ENCODE peak calls at places on chromosomes 7 and 10, in eight cellular contexts. One of them, this sample, is unnamed.

GRCh38 chr10:18340496-18341051 is 200.3 kb downstream of the CACNB2 start:
- DNase-seq in OCI-LY7: no peak
- DNase-seq in SK-N-SH: no peak
- DNase-seq in PC-3: no peak
- DNase-seq in HCT116: no peak
- DNase-seq in neural progenitor cell: peak; percentile 3
- DNase-seq in hepatocyte: no peak
- DNase-seq in GM23338: peak; percentile 18
- DNase-seq in this sample: no peak

GRCh38 chr10:66639351-66639750 is 286.5 kb upstream of the LRRTM3 start:
- DNase-seq in GM23338: no peak
- DNase-seq in OCI-LY7: no peak
- DNase-seq in SK-N-SH: no peak
- DNase-seq in neural progenitor cell: no peak
- DNase-seq in HCT116: no peak
- DNase-seq in hepatocyte: no peak
- DNase-seq in PC-3: peak; percentile 69
- DNase-seq in this sample: no peak

GRCh38 chr7:73610105-73610504 is 14.2 kb downstream of the MLXIPL start:
- DNase-seq in GM23338: no peak
- DNase-seq in SK-N-SH: no peak
- DNase-seq in HCT116: no peak
- DNase-seq in hepatocyte: no peak
- DNase-seq in neural progenitor cell: no peak
- DNase-seq in PC-3: no peak
- DNase-seq in OCI-LY7: no peak
- DNase-seq in this sample: no peak

GRCh38 chr10:6973904-6974303 is 393.8 kb upstream of the PRKCQ start:
- DNase-seq in neural progenitor cell: no peak
- DNase-seq in PC-3: no peak
- DNase-seq in HCT116: no peak
- DNase-seq in OCI-LY7: no peak
- DNase-seq in SK-N-SH: no peak
- DNase-seq in GM23338: no peak
- DNase-seq in hepatocyte: no peak
- DNase-seq in this sample: no peak

GRCh38 chr7:18489624-18490023 is 5.9 kb upstream of the HDAC9 start:
- DNase-seq in HCT116: no peak
- DNase-seq in PC-3: no peak
- DNase-seq in hepatocyte: no peak
- DNase-seq in SK-N-SH: no peak
- DNase-seq in neural progenitor cell: no peak
- DNase-seq in GM23338: no peak
- DNase-seq in OCI-LY7: no peak
- DNase-seq in this sample: no peak

GRCh38 chr10:129417164-129417563 is 49.9 kb upstream of the MGMT start:
- DNase-seq in neural progenitor cell: no peak
- DNase-seq in OCI-LY7: no peak
- DNase-seq in GM23338: no peak
- DNase-seq in SK-N-SH: no peak
- DNase-seq in PC-3: no peak
- DNase-seq in hepatocyte: no peak
- DNase-seq in HCT116: no peak
- DNase-seq in this sample: no peak

GRCh38 chr7:156015237-156016020 is 203.2 kb upstream of the SHH start:
- DNase-seq in HCT116: no peak
- DNase-seq in PC-3: no peak
- DNase-seq in hepatocyte: no peak
- DNase-seq in neural progenitor cell: no peak
- DNase-seq in GM23338: no peak
- DNase-seq in OCI-LY7: no peak
- DNase-seq in SK-N-SH: no peak
- DNase-seq in this sample: no peak

GRCh38 chr10:13686331-13686752 is 99.6 kb downstream of the PRPF18 start:
- DNase-seq in neural progenitor cell: no peak
- DNase-seq in hepatocyte: no peak
- DNase-seq in GM23338: no peak
- DNase-seq in SK-N-SH: peak; percentile 27
- DNase-seq in OCI-LY7: no peak
- DNase-seq in PC-3: no peak
- DNase-seq in HCT116: no peak
- DNase-seq in this sample: no peak

GRCh38 chr10:78543749-78544446 is 510.2 kb downstream of the RPS24 start:
- DNase-seq in SK-N-SH: no peak
- DNase-seq in neural progenitor cell: peak; percentile 38
- DNase-seq in HCT116: no peak
- DNase-seq in OCI-LY7: no peak
- DNase-seq in PC-3: no peak
- DNase-seq in GM23338: no peak
- DNase-seq in hepatocyte: peak; percentile 64
- DNase-seq in this sample: no peak

GRCh38 chr7:22589641-22590141 is 89.7 kb upstream of the STEAP1B start:
- DNase-seq in hepatocyte: no peak
- DNase-seq in PC-3: peak; percentile 79
- DNase-seq in OCI-LY7: no peak
- DNase-seq in SK-N-SH: no peak
- DNase-seq in neural progenitor cell: peak; percentile 25
- DNase-seq in GM23338: peak; percentile 34
- DNase-seq in HCT116: no peak
- DNase-seq in this sample: no peak

GRCh38 chr10:30454744-30455498 is 20.9 kb downstream of the MAP3K8 start:
- DNase-seq in GM23338: no peak
- DNase-seq in neural progenitor cell: no peak
- DNase-seq in PC-3: no peak
- DNase-seq in OCI-LY7: no peak
- DNase-seq in HCT116: no peak
- DNase-seq in SK-N-SH: no peak
- DNase-seq in hepatocyte: peak; percentile 28
- DNase-seq in this sample: no peak

GRCh38 chr7:129073204-129073603 is 18.3 kb upstream of the TNPO3 start:
- DNase-seq in OCI-LY7: no peak
- DNase-seq in PC-3: no peak
- DNase-seq in GM23338: no peak
- DNase-seq in SK-N-SH: no peak
- DNase-seq in HCT116: no peak
- DNase-seq in hepatocyte: no peak
- DNase-seq in neural progenitor cell: no peak
- DNase-seq in this sample: no peak

GRCh38 chr7:94540428-94540827 is 30.8 kb downstream of the CASD1 start:
- DNase-seq in hepatocyte: no peak
- DNase-seq in HCT116: no peak
- DNase-seq in GM23338: no peak
- DNase-seq in neural progenitor cell: no peak
- DNase-seq in SK-N-SH: no peak
- DNase-seq in PC-3: no peak
- DNase-seq in OCI-LY7: no peak
- DNase-seq in this sample: no peak

GRCh38 chr10:28400176-28400575 is 97.3 kb upstream of the MPP7 start:
- DNase-seq in OCI-LY7: no peak
- DNase-seq in PC-3: no peak
- DNase-seq in hepatocyte: no peak
- DNase-seq in HCT116: no peak
- DNase-seq in SK-N-SH: no peak
- DNase-seq in GM23338: no peak
- DNase-seq in neural progenitor cell: no peak
- DNase-seq in this sample: no peak

GRCh38 chr10:93915603-93916002 is 21.8 kb downstream of the SLC35G1 start:
- DNase-seq in GM23338: peak; percentile 84
- DNase-seq in neural progenitor cell: peak; percentile 42
- DNase-seq in hepatocyte: no peak
- DNase-seq in SK-N-SH: no peak
- DNase-seq in HCT116: no peak
- DNase-seq in PC-3: no peak
- DNase-seq in OCI-LY7: no peak
- DNase-seq in this sample: no peak

GRCh38 chr10:107546239-107546638 is 381.7 kb upstream of the SORCS1 start:
- DNase-seq in neural progenitor cell: no peak
- DNase-seq in HCT116: no peak
- DNase-seq in PC-3: peak; percentile 89
- DNase-seq in OCI-LY7: no peak
- DNase-seq in SK-N-SH: peak; percentile 56
- DNase-seq in GM23338: no peak
- DNase-seq in hepatocyte: no peak
- DNase-seq in this sample: no peak

GRCh38 chr7:140348161-140348849 is 50.0 kb downstream of the SLC37A3 start:
- DNase-seq in PC-3: no peak
- DNase-seq in GM23338: no peak
- DNase-seq in hepatocyte: no peak
- DNase-seq in OCI-LY7: no peak
- DNase-seq in neural progenitor cell: no peak
- DNase-seq in HCT116: no peak
- DNase-seq in SK-N-SH: no peak
- DNase-seq in this sample: no peak

GRCh38 chr7:47232751-47233412 is 349.0 kb downstream of the TNS3 start:
- DNase-seq in hepatocyte: no peak
- DNase-seq in neural progenitor cell: no peak
- DNase-seq in OCI-LY7: peak; percentile 14
- DNase-seq in GM23338: no peak
- DNase-seq in SK-N-SH: no peak
- DNase-seq in PC-3: peak; percentile 34
- DNase-seq in HCT116: no peak
- DNase-seq in this sample: no peak

GRCh38 chr10:69974551-69975155 is 78.0 kb upstream of the MACROH2A2 start:
- DNase-seq in SK-N-SH: peak; percentile 73
- DNase-seq in hepatocyte: peak; percentile 56
- DNase-seq in PC-3: no peak
- DNase-seq in HCT116: no peak
- DNase-seq in OCI-LY7: no peak
- DNase-seq in neural progenitor cell: no peak
- DNase-seq in GM23338: no peak
- DNase-seq in this sample: no peak

GRCh38 chr7:36637417-36637816 is 86.9 kb downstream of the AOAH start:
- DNase-seq in SK-N-SH: no peak
- DNase-seq in hepatocyte: no peak
- DNase-seq in GM23338: no peak
- DNase-seq in neural progenitor cell: no peak
- DNase-seq in OCI-LY7: no peak
- DNase-seq in HCT116: no peak
- DNase-seq in PC-3: no peak
- DNase-seq in this sample: no peak

GRCh38 chr7:129095258-129095657 is 40.3 kb upstream of the TNPO3 start:
- DNase-seq in hepatocyte: no peak
- DNase-seq in OCI-LY7: peak; percentile 92
- DNase-seq in neural progenitor cell: no peak
- DNase-seq in SK-N-SH: no peak
- DNase-seq in HCT116: no peak
- DNase-seq in GM23338: no peak
- DNase-seq in PC-3: no peak
- DNase-seq in this sample: peak; percentile 98

GRCh38 chr10:58859541-58859940 is 316.9 kb upstream of the PHYHIPL start:
- DNase-seq in hepatocyte: no peak
- DNase-seq in neural progenitor cell: no peak
- DNase-seq in GM23338: no peak
- DNase-seq in PC-3: no peak
- DNase-seq in SK-N-SH: no peak
- DNase-seq in HCT116: no peak
- DNase-seq in OCI-LY7: no peak
- DNase-seq in this sample: no peak

GRCh38 chr7:136998495-136998894 is 130.0 kb downstream of the CHRM2 start:
- DNase-seq in GM23338: no peak
- DNase-seq in neural progenitor cell: no peak
- DNase-seq in HCT116: no peak
- DNase-seq in SK-N-SH: no peak
- DNase-seq in OCI-LY7: no peak
- DNase-seq in hepatocyte: no peak
- DNase-seq in PC-3: peak; percentile 72
- DNase-seq in this sample: no peak

GRCh38 chr7:107025449-107026103 is 18.9 kb upstream of the PRKAR2B start:
- DNase-seq in neural progenitor cell: no peak
- DNase-seq in hepatocyte: no peak
- DNase-seq in OCI-LY7: no peak
- DNase-seq in HCT116: no peak
- DNase-seq in SK-N-SH: no peak
- DNase-seq in GM23338: no peak
- DNase-seq in PC-3: no peak
- DNase-seq in this sample: no peak
- TF ChIP-seq EZH2phosphoT487 in neural progenitor cell: no peak
- TF ChIP-seq EZH2phosphoT487 in hepatocyte: no peak
- TF ChIP-seq EZH2phosphoT487 in OCI-LY7: no peak
- TF ChIP-seq EZH2phosphoT487 in HCT116: no peak
- TF ChIP-seq EZH2phosphoT487 in SK-N-SH: no peak
- TF ChIP-seq EZH2phosphoT487 in GM23338: no peak
- TF ChIP-seq EZH2phosphoT487 in PC-3: no peak
- TF ChIP-seq EZH2phosphoT487 in this sample: no peak

DNA sequence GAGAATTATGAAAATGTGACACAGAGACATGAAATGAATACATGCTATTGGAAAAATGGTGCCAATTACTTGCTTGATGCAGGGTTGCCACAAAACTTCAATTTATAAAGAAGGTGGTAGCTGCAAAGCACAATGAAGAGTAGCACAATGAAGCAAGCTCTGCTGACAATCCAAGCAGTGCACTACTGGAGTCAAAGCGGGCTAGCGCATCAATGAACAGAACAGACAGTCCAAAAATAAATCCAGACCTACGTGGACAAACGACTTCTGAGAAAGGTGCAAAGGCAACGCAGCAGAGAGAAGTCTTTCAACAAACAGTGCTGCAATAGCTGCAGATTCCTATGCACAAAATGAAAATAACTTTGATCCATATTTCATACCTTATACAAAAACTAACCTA is 75.8 kb downstream of the LARP4B start:
- DNase-seq in GM23338: no peak
- DNase-seq in neural progenitor cell: no peak
- DNase-seq in OCI-LY7: no peak
- DNase-seq in PC-3: no peak
- DNase-seq in SK-N-SH: no peak
- DNase-seq in HCT116: no peak
- DNase-seq in hepatocyte: no peak
- DNase-seq in this sample: no peak
- H3K79me2 ChIP-seq in GM23338: peaks cover 84% of the 10 kb centered on the region
- H3K79me2 ChIP-seq in neural progenitor cell: peaks cover 83% of the 10 kb centered on the region
- H3K79me2 ChIP-seq in OCI-LY7: peaks cover 20% of the 10 kb centered on the region
- H3K79me2 ChIP-seq in PC-3: peaks cover 14% of the 10 kb centered on the region
- H3K79me2 ChIP-seq in SK-N-SH: peaks cover 96% of the 10 kb centered on the region
- H3K79me2 ChIP-seq in HCT116: peaks cover 99% of the 10 kb centered on the region
- H3K79me2 ChIP-seq in hepatocyte: peaks cover 78% of the 10 kb centered on the region
- H3K79me2 ChIP-seq in this sample: peaks cover 92% of the 10 kb centered on the region

GRCh38 chr7:120941064-120941463 is 9.5 kb upstream of the ING3 start:
- DNase-seq in hepatocyte: no peak
- DNase-seq in OCI-LY7: peak; percentile 6
- DNase-seq in HCT116: peak; percentile 4
- DNase-seq in neural progenitor cell: no peak
- DNase-seq in PC-3: peak; percentile 50
- DNase-seq in GM23338: no peak
- DNase-seq in SK-N-SH: no peak
- DNase-seq in this sample: peak; percentile 27
- TF ChIP-seq CTCF in hepatocyte: peak; percentile 46
- TF ChIP-seq CTCF in OCI-LY7: peak; percentile 66
- TF ChIP-seq CTCF in HCT116: no peak
- TF ChIP-seq CTCF in neural progenitor cell: peak; percentile 26
- TF ChIP-seq CTCF in PC-3: peak; percentile 64
- TF ChIP-seq CTCF in GM23338: peak; percentile 31
- TF ChIP-seq CTCF in SK-N-SH: peak; percentile 56
- TF ChIP-seq CTCF in this sample: peak; percentile 49

DNA sequence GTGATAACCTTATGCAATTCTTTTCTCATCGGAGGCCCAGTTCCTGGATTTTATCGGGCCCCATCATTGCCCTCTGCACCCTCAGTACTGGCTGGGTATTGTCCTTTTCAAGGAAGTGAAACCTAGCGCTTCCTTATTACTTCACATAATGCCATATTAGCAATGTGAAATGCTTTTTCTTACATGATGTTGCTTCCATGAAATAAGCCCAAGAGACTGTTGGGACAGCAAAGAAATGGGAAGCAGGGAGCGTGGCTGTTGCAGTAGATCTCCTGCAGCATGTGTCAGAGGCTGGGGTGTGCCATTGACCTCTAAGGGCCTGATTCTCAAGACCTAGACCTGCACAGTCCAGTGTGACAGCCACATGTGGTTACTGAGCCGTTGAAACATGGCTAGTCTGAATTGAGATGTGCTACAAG is 8.1 kb downstream of the CHN2 start:
- DNase-seq in SK-N-SH: no peak
- DNase-seq in OCI-LY7: peak; percentile 1
- DNase-seq in hepatocyte: no peak
- DNase-seq in GM23338: no peak
- DNase-seq in PC-3: no peak
- DNase-seq in neural progenitor cell: no peak
- DNase-seq in HCT116: no peak
- DNase-seq in this sample: no peak
- TF ChIP-seq EZH2phosphoT487 in SK-N-SH: no peak
- TF ChIP-seq EZH2phosphoT487 in OCI-LY7: no peak
- TF ChIP-seq EZH2phosphoT487 in hepatocyte: no peak
- TF ChIP-seq EZH2phosphoT487 in GM23338: no peak
- TF ChIP-seq EZH2phosphoT487 in PC-3: no peak
- TF ChIP-seq EZH2phosphoT487 in neural progenitor cell: no peak
- TF ChIP-seq EZH2phosphoT487 in HCT116: no peak
- TF ChIP-seq EZH2phosphoT487 in this sample: no peak